ENCODE peak calls at places on chromosomes 16 and 17, in seven cellular contexts. J, G, Y, W, U, D and L are unnamed samples.

GRCh38 chr16:82652826-82653225 is 26.1 kb downstream of the CDH13 start:
- DNase-seq in W (no peak), U (no peak), Y (no peak), J (no peak), G (no peak), D (no peak), L (no peak)

GRCh38 chr16:8686031-8686621 is 11.7 kb downstream of the ABAT start:
- DNase-seq in D (no peak), J (no peak), Y (no peak), U (no peak), W (no peak), G (peak), L (no peak)

GRCh38 chr16:25256821-25257503 is 683 bp downstream of the ZKSCAN2 start:
- DNase-seq in G (peak), W (peak), J (no peak), U (peak), Y (no peak), D (no peak), L (peak)

GRCh38 chr16:72854537-72854936 is 193.4 kb downstream of the ZFHX3 start:
- DNase-seq in U (no peak), Y (no peak), D (no peak), G (no peak), J (no peak), W (no peak), L (no peak)

GRCh38 chr16:2490190-2491105 is 15.5 kb downstream of the TBC1D24 start:
- DNase-seq in J (no peak), U (no peak), Y (no peak), D (no peak), G (no peak), W (no peak), L (no peak)

GRCh38 chr17:49952209-49952911 is 16.6 kb upstream of the DLX4 start:
- DNase-seq in D (peak), W (peak), J (peak), G (peak), U (peak), Y (peak), L (peak)

GRCh38 chr16:56793504-56793903 is 63.6 kb downstream of the NUP93 start:
- DNase-seq in J (no peak), W (no peak), D (no peak), U (peak), G (no peak), Y (no peak), L (no peak)

GRCh38 chr16:30535106-30535776 is 583 bp upstream of the ZNF747 start:
- DNase-seq in D (no peak), Y (no peak), J (no peak), W (peak), U (peak), G (no peak), L (peak)

GRCh38 chr16:66619534-66620418 is 15.3 kb downstream of the CMTM3 start:
- DNase-seq in U (peak), G (no peak), W (no peak), Y (no peak), D (no peak), J (no peak), L (no peak)

GRCh38 chr16:6549415-6549814 is 783.2 kb upstream of the RBFOX1 start:
- DNase-seq in W (no peak), U (no peak), D (no peak), Y (no peak), J (no peak), G (no peak), L (no peak)

GRCh38 chr17:57456622-57457021 is 200.3 kb downstream of the MSI2 start:
- DNase-seq in Y (no peak), U (no peak), W (no peak), D (no peak), J (no peak), G (no peak), L (no peak)

GRCh38 chr16:87465306-87465705 is 27.5 kb downstream of the ZCCHC14 start:
- DNase-seq in U (peak), G (peak), W (no peak), Y (no peak), J (peak), D (peak), L (no peak)

GRCh38 chr17:7817643-7817964 is 16.4 kb upstream of the KDM6B start:
- DNase-seq in W (no peak), U (no peak), G (no peak), D (no peak), Y (no peak), J (no peak), L (no peak)
- TF ChIP-seq CTCF in W (no peak), U (no peak), G (no peak), D (no peak), Y (no peak), J (no peak), L (no peak)

DNA sequence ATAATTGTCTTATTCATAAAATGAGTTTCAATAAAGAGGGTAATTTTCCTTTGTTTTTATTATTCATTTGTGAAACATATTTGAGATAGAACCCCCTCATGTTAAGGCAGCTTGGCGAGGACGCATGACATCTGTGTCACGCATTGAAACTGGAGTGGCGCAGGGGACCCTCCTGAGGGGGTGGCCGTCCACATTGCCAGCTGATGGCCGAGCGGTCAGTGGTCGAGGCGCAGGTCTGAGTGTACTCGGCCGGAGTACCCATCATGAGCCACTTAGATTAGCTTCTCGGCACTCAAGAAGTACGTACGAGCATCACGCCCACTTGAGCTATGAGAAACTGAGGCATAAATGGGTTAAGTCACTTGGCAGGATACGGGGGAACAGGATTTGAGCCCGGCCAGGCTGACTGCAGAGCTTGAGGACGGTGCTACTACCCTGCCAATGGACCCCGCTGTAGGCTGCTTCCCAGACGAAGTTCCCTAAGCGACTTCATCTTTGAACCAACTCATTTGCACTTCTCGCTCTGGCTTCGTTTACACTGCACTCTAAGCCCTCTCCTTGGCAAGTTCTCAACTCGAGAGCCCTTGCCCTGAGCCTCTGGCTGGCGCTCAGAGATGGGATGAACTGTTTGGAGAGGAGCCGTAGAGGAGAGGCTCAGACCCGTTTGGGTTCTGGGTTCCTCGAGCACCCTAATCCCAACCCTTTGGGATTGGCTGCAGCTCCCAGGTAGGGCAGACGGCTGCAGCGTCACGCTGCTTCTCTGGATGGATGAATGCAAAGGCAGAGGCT is 91.8 kb downstream of the SDK2 start:
- DNase-seq in G (no peak), J (peak), U (no peak), W (no peak), Y (no peak), D (no peak), L (no peak)
- TF ChIP-seq CTCF in G (no peak), J (no peak), U (no peak), W (no peak), Y (no peak), D (no peak), L (no peak)

GRCh38 chr16:71214771-71215381 is 15.6 kb downstream of the HYDIN start:
- DNase-seq in D (no peak), U (no peak), W (no peak), G (no peak), Y (no peak), J (no peak), L (no peak)
- TF ChIP-seq CTCF in D (no peak), U (no peak), W (peak), G (peak), Y (no peak), J (no peak), L (peak)

DNA sequence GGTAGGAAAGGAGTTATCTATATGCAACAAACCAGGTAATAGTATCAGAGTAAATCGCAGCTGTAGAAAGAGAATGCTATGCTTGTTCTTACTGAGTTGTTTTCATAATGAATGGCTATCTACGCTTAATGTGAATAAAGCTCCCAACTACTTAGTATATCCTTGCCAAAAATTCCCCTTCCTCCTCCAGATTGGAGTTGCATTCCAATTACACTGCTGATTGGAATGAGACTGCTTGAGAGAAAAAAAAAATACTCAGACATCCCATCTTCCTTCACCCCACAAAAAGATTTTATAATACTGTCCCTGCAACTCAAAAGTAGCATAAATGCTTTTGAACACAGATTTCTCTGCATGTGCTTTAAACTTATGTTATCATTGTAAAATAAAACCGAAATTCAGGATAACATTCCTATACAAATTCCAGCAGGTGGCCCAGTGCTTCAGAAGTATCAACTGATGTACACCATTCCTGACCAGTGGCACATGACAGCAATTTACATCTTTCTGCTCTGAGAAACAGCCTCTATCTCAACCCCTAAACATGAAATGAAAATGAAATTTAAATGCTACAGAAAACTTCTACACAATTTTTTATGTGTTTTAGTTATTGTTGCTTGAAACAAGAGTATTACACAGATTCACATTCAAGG is 47.0 kb downstream of the SMURF2 start:
- DNase-seq in D (no peak), G (no peak), Y (no peak), W (no peak), U (no peak), J (no peak), L (no peak)
- TF ChIP-seq CTCF in D (no peak), G (no peak), Y (no peak), W (no peak), U (no peak), J (no peak), L (no peak)

DNA sequence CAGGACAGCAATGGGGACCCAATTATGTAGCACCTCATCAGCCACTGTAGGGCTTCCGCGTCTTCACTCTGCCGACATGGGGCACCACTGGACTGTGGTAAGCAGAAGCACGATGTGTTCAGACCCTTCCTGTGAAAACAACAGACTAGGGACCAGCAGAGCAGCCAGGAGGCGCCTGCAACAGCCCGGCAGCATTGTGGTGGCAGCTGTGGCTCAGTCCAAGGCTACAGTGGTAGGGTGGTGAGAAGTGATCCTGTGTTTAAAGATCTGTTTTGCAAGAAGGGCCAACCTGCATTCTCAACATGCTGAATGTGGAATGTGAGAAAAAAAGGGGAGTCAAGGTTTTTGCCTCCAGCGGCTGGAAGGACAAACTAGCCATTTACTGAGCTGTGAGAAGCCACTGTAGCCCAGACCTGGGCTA is 80.8 kb downstream of the GAS7 start:
- DNase-seq in D (no peak), Y (no peak), G (no peak), J (no peak), W (no peak), U (no peak), L (no peak)
- TF ChIP-seq CTCF in D (no peak), Y (no peak), G (peak), J (no peak), W (no peak), U (no peak), L (no peak)

GRCh38 chr16:35559911-35560636 is 2100.7 kb downstream of the TP53TG3F start:
- DNase-seq in Y (no peak), U (no peak), J (no peak), D (no peak), G (no peak), W (no peak), L (no peak)
- TF ChIP-seq CTCF in Y (no peak), U (no peak), J (no peak), D (no peak), G (peak), W (no peak), L (no peak)

GRCh38 chr17:48107137-48108055 is at the start of gene SNX11:
- DNase-seq in U (peak), D (peak), W (peak), J (peak), Y (peak), G (peak), L (peak)
- TF ChIP-seq CTCF in U (peak), D (peak), W (no peak), J (no peak), Y (no peak), G (no peak), L (no peak)

GRCh38 chr16:10988164-10988803 is 43.9 kb downstream of the CLEC16A start:
- DNase-seq in U (no peak), Y (peak), D (no peak), J (peak), W (peak), G (no peak), L (no peak)
- TF ChIP-seq CTCF in U (peak), Y (peak), D (no peak), J (no peak), W (peak), G (peak), L (peak)

GRCh38 chr16:20624205-20624604 is 48.0 kb upstream of the ACSM2B start:
- DNase-seq in D (no peak), U (no peak), J (no peak), Y (no peak), W (no peak), G (no peak), L (no peak)
- TF ChIP-seq CTCF in D (no peak), U (no peak), J (no peak), Y (no peak), W (no peak), G (no peak), L (no peak)